ENCODE peak calls at places on chromosomes 16 and 17, in nine cellular contexts. R is amygdala; D is C1 segment of cervical spinal cord; X is activated CD4-positive, alpha-beta T cell treated with anti-CD3 and anti-CD28 coated beads for 36 hours; I is stomach; V is adipocyte; E is NCI-H1436; S is WTC11; F is kidney epithelial cell. L is an unnamed sample.

GRCh38 chr16:49409121-49409520 is 35.5 kb downstream of the C16orf78 start:
- DNase-seq in R (no peak), D (no peak), X (no peak), I (no peak), V (no peak), E (no peak), S (no peak), F (no peak), L (no peak)

GRCh38 chr17:19254651-19255050 is 17.5 kb downstream of the EPN2 start:
- DNase-seq in R (no peak), D (no peak), X (no peak), I (no peak), V (no peak), E (no peak), S (no peak), F (no peak), L (no peak)

GRCh38 chr16:50323335-50324011 is 45.3 kb downstream of the BRD7 start:
- DNase-seq in R (no peak), D (no peak), X (no peak), I (no peak), V (peak; percentile 52), E (no peak), S (no peak), F (no peak), L (peak; percentile 14)

GRCh38 chr17:7591596-7591995 is 1.7 kb upstream of the SOX15 start:
- DNase-seq in R (no peak), D (no peak), X (no peak), I (no peak), V (no peak), E (no peak), S (no peak), F (no peak), L (no peak)

GRCh38 chr17:31788571-31788946 is 70.5 kb downstream of the COPRS start:
- DNase-seq in R (no peak), D (no peak), X (no peak), I (no peak), V (no peak), E (no peak), S (no peak), F (no peak), L (no peak)

GRCh38 chr16:58034786-58035185 is 9.2 kb downstream of the MMP15 start:
- DNase-seq in R (no peak), D (no peak), X (no peak), I (no peak), V (no peak), E (no peak), S (no peak), F (no peak), L (no peak)

GRCh38 chr17:18246880-18247612 is 11.5 kb downstream of the FLII start:
- DNase-seq in R (no peak), D (no peak), X (peak; percentile 64), I (peak; percentile 95), V (peak; percentile 45), E (peak; percentile 94), S (peak; percentile 96), F (no peak), L (peak; percentile 51)

GRCh38 chr17:50055055-50055425 is 870 bp upstream of the ITGA3 start:
- DNase-seq in R (peak; percentile 23), D (no peak), X (peak; percentile 27), I (peak; percentile 87), V (peak; percentile 44), E (peak; percentile 85), S (peak; percentile 69), F (no peak), L (peak; percentile 88)

GRCh38 chr17:67476787-67477335 is 99.8 kb downstream of the PITPNC1 start:
- DNase-seq in R (no peak), D (no peak), X (peak; percentile 66), I (no peak), V (no peak), E (no peak), S (no peak), F (no peak), L (no peak)

L was measured in NCI-H146.